ENCODE peak calls at places on chromosomes 5 and 9, in six cellular contexts. U, X, R, I, H and D are unnamed samples.

GRCh38 chr9:110105107-110105506 is 102.9 kb downstream of the C9orf152 start:
- DNase-seq in U (no peak), X (no peak), R (no peak), I (no peak), H (no peak), D (no peak)

GRCh38 chr9:114621975-114622609 is 11.0 kb downstream of the TMEM268 start:
- DNase-seq in U (no peak), X (no peak), R (no peak), I (no peak), H (no peak), D (no peak)

GRCh38 chr9:133467101-133467500 is 7.3 kb downstream of the CACFD1 start:
- DNase-seq in U (no peak), X (no peak), R (no peak), I (no peak), H (no peak), D (no peak)

GRCh38 chr5:139141841-139142240 is 56.3 kb downstream of the SIL1 start:
- DNase-seq in U (no peak), X (peak; percentile 85), R (peak; percentile 38), I (peak; percentile 62), H (peak; percentile 30), D (no peak)

GRCh38 chr9:75185585-75186170 is 97.4 kb downstream of the OSTF1 start:
- DNase-seq in U (no peak), X (no peak), R (no peak), I (peak; percentile 16), H (peak; percentile 61), D (no peak)

GRCh38 chr5:32852535-32852934 is 141.4 kb downstream of the NPR3 start:
- DNase-seq in U (no peak), X (no peak), R (peak; percentile 73), I (peak; percentile 22), H (peak; percentile 29), D (no peak)

GRCh38 chr9:100355561-100355960 is 2.8 kb upstream of the TEX10 start:
- DNase-seq in U (no peak), X (no peak), R (no peak), I (no peak), H (no peak), D (no peak)

GRCh38 chr5:11234501-11234911 is 473.5 kb upstream of the DAP start:
- DNase-seq in U (no peak), X (no peak), R (no peak), I (no peak), H (no peak), D (no peak)

GRCh38 chr5:37902323-37902722 is 62.5 kb upstream of the GDNF start:
- DNase-seq in U (no peak), X (no peak), R (no peak), I (no peak), H (no peak), D (no peak)

GRCh38 chr5:161547573-161548471 is 1.3 kb upstream of the GABRB2 start:
- DNase-seq in U (peak; percentile 61), X (no peak), R (no peak), I (no peak), H (peak; percentile 21), D (no peak)

GRCh38 chr5:102014371-102014770 is 281.7 kb downstream of the SLCO4C1 start:
- DNase-seq in U (no peak), X (no peak), R (no peak), I (no peak), H (no peak), D (no peak)

GRCh38 chr5:146588331-146588730 is 72.3 kb upstream of the GPR151 start:
- DNase-seq in U (no peak), X (no peak), R (no peak), I (no peak), H (no peak), D (no peak)

GRCh38 chr9:129981180-129981907 is 61.6 kb downstream of the FNBP1 start:
- DNase-seq in U (no peak), X (peak; percentile 83), R (peak; percentile 25), I (peak; percentile 38), H (peak; percentile 52), D (no peak)

GRCh38 chr5:122263352-122264030 is 48.5 kb upstream of the SNCAIP start:
- DNase-seq in U (no peak), X (no peak), R (no peak), I (no peak), H (no peak), D (no peak)

GRCh38 chr9:110110154-110110553 is 97.8 kb downstream of the C9orf152 start:
- DNase-seq in U (no peak), X (no peak), R (no peak), I (no peak), H (no peak), D (no peak)

GRCh38 chr5:73273379-73274050 is 100.5 kb downstream of the TMEM174 start:
- DNase-seq in U (no peak), X (no peak), R (no peak), I (peak; percentile 6), H (no peak), D (no peak)

GRCh38 chr5:149108651-149109280 is 32.5 kb upstream of the ABLIM3 start:
- DNase-seq in U (no peak), X (no peak), R (no peak), I (no peak), H (no peak), D (no peak)

GRCh38 chr5:124596595-124597388 is 149.6 kb downstream of the ZNF608 start:
- DNase-seq in U (no peak), X (no peak), R (no peak), I (peak; percentile 89), H (no peak), D (no peak)

DNA sequence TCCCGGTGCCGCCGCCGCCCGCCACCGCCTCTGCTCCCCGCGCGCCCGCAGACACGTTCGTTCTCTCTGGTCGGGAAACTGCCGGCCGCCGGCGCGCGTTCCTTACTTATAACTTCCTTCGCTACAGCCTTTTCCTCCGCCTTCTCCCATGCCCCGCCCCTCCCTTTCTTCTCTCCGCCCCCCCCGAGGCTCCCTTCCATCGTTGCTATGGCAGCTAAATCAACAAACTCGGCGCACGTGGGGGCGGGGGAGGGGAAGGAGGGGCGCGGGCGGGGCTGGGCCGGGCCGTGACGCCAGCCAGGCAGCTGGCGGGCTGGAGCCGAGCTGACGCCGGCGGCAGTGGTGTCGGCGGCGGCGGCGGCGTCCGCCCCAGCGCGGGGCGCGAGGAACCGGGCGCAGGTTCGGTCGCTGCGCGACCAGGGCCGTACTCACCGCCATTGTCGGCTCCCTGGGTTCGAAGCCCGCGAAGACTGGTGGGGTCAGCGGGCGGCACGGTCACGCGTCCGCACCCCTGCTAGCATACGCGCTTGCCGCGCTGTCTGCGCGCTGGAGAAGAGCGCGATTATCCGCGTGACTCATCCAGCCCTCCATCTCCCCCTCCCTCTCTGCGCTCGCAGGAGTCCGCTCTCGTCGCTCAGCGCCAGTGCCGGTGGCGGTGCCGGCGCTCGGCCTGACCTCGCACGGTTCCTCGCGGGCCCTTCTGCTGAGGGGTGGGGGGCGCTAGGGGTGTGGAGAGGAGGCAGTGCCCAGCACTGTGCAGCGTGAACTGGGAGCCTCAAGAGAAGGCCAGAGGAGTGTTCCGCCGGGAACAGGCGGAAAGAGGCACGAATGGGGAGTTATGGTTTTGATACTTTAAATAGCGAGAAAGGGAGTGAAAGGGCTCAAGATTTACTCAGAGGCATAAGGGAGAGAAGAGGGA is at the start of gene KLF4:
- DNase-seq in U (peak; percentile 95), X (peak; percentile 97), R (peak; percentile 91), I (peak; percentile 62), H (peak; percentile 96), D (peak; percentile 72)
- TF ChIP-seq POLR2A in U (peak; percentile 54), X (peak; percentile 38), R (peak; percentile 95), I (no peak), H (peak; percentile 55), D (no peak)

GRCh38 chr9:96418074-96418919 is at the start of gene ZNF367:
- DNase-seq in U (peak; percentile 98), X (peak; percentile 99), R (peak; percentile 98), I (peak; percentile 95), H (peak; percentile 96), D (peak; percentile 85)
- TF ChIP-seq POLR2A in U (no peak), X (no peak), R (peak; percentile 53), I (peak; percentile 67), H (no peak), D (no peak)

GRCh38 chr5:64489857-64490256 is 16.0 kb upstream of the RGS7BP start:
- DNase-seq in U (no peak), X (no peak), R (no peak), I (no peak), H (no peak), D (no peak)
- TF ChIP-seq POLR2A in U (no peak), X (no peak), R (no peak), I (no peak), H (no peak), D (no peak)

GRCh38 chr5:179871506-179871905 is 12.9 kb upstream of the MRNIP start:
- DNase-seq in U (no peak), X (no peak), R (no peak), I (no peak), H (no peak), D (no peak)

GRCh38 chr5:179869641-179870402 is 11.2 kb upstream of the MRNIP start:
- DNase-seq in U (no peak), X (peak; percentile 56), R (no peak), I (no peak), H (no peak), D (no peak)

GRCh38 chr5:179872356-179873160 is 13.9 kb upstream of the MRNIP start:
- DNase-seq in U (no peak), X (no peak), R (no peak), I (no peak), H (no peak), D (no peak)

GRCh38 chr5:179870403-179870903 is 11.8 kb upstream of the MRNIP start:
- DNase-seq in U (no peak), X (no peak), R (peak; percentile 68), I (peak; percentile 29), H (peak; percentile 87), D (no peak)

GRCh38 chr5:179870952-179871351 is 12.3 kb upstream of the MRNIP start:
- DNase-seq in U (no peak), X (no peak), R (no peak), I (no peak), H (no peak), D (no peak)
- TF ChIP-seq POLR2A in U (no peak), X (no peak), R (no peak), I (no peak), H (no peak), D (no peak)

DNA sequence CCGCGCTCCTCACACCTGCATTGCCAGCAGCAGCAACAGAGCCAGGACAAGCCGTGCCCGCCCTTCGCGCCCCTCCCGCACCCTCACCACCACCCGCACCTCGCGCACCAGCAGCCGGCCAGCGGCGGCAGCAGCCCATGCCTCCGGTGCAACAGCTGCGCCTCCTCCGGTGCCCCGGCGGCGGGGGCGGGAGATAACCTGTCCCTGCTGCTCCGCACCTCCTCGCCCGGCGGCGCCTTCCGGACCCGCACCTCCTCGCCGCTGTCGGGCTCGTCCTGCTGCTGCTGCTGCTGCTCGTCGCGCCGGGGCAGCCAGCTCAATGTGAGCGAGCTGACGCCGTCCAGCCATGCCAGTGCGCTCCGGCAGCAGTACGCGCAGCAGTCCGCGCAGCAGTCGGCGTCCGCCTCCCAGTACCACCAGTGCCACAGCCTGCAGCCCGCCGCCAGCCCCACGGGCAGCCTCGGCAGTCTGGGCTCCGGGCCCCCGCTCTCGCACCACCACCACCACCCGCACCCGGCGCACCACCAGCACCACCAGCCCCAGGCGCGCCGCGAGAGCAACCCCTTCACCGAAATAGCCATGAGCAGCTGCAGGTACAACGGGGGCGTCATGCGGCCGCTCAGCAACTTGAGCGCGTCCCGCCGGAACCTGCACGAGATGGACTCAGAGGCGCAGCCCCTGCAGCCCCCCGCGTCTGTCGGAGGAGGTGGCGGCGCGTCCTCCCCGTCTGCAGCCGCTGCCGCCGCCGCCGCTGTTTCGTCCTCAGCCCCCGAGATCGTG is 517 bp downstream of the KCNN2 start:
- DNase-seq in U (no peak), X (no peak), R (no peak), I (no peak), H (peak; percentile 42), D (no peak)
- TF ChIP-seq POLR2A in U (no peak), X (no peak), R (no peak), I (no peak), H (no peak), D (no peak)

GRCh38 chr9:137301086-137301947 is 754 bp downstream of the NRARP start:
- DNase-seq in U (peak; percentile 62), X (no peak), R (no peak), I (no peak), H (no peak), D (no peak)
- TF ChIP-seq POLR2A in U (no peak), X (no peak), R (no peak), I (no peak), H (no peak), D (no peak)